ENCODE peak calls at places on chromosomes 13 and 19, in eight cellular contexts. One of them, this sample, is unnamed.

GRCh38 chr13:24899601-24900000 is 135.6 kb downstream of the RNF17 start:
- DNase-seq in HuH-7: no peak
- DNase-seq in activated T-cell treated with anti-CD3 and anti-CD28 coated beads for 48 hours: no peak
- DNase-seq in T-helper 2 cell treated with Interferon-gamma antibody and Interleukin-4, amounts not matched to agents 5 μg/mL and 100 μg/mL, for 36 hours: no peak
- DNase-seq in Ammon's horn: no peak
- DNase-seq in aorta: no peak
- DNase-seq in fibroblast of pulmonary artery: no peak
- DNase-seq in NCI-H1436 treated with DMSO at 0.1 percent for 48 hours: no peak
- DNase-seq in this sample: no peak

GRCh38 chr19:50794074-50794777 is 4.0 kb downstream of the ACP4 start:
- DNase-seq in HuH-7: no peak
- DNase-seq in activated T-cell treated with anti-CD3 and anti-CD28 coated beads for 48 hours: no peak
- DNase-seq in T-helper 2 cell treated with Interferon-gamma antibody and Interleukin-4, amounts not matched to agents 5 μg/mL and 100 μg/mL, for 36 hours: no peak
- DNase-seq in Ammon's horn: no peak
- DNase-seq in aorta: no peak
- DNase-seq in fibroblast of pulmonary artery: no peak
- DNase-seq in NCI-H1436 treated with DMSO at 0.1 percent for 48 hours: no peak
- DNase-seq in this sample: no peak

GRCh38 chr19:50361290-50362029 is 4.0 kb downstream of the NAPSA start:
- DNase-seq in HuH-7: no peak
- DNase-seq in activated T-cell treated with anti-CD3 and anti-CD28 coated beads for 48 hours: no peak
- DNase-seq in T-helper 2 cell treated with Interferon-gamma antibody and Interleukin-4, amounts not matched to agents 5 μg/mL and 100 μg/mL, for 36 hours: no peak
- DNase-seq in Ammon's horn: no peak
- DNase-seq in aorta: no peak
- DNase-seq in fibroblast of pulmonary artery: no peak
- DNase-seq in NCI-H1436 treated with DMSO at 0.1 percent for 48 hours: no peak
- DNase-seq in this sample: no peak

GRCh38 chr19:16435999-16436650 is 35.6 kb downstream of the EPS15L1 start:
- DNase-seq in HuH-7: no peak
- DNase-seq in activated T-cell treated with anti-CD3 and anti-CD28 coated beads for 48 hours: no peak
- DNase-seq in T-helper 2 cell treated with Interferon-gamma antibody and Interleukin-4, amounts not matched to agents 5 μg/mL and 100 μg/mL, for 36 hours: no peak
- DNase-seq in Ammon's horn: peak
- DNase-seq in aorta: no peak
- DNase-seq in fibroblast of pulmonary artery: peak
- DNase-seq in NCI-H1436 treated with DMSO at 0.1 percent for 48 hours: no peak
- DNase-seq in this sample: no peak

GRCh38 chr19:44303976-44304568 is 753 bp downstream of the ZNF235 start:
- DNase-seq in HuH-7: peak
- DNase-seq in activated T-cell treated with anti-CD3 and anti-CD28 coated beads for 48 hours: peak
- DNase-seq in T-helper 2 cell treated with Interferon-gamma antibody and Interleukin-4, amounts not matched to agents 5 μg/mL and 100 μg/mL, for 36 hours: no peak
- DNase-seq in Ammon's horn: no peak
- DNase-seq in aorta: no peak
- DNase-seq in fibroblast of pulmonary artery: no peak
- DNase-seq in NCI-H1436 treated with DMSO at 0.1 percent for 48 hours: no peak
- DNase-seq in this sample: no peak

GRCh38 chr13:101397742-101398141 is 18.6 kb downstream of the NALCN start:
- DNase-seq in HuH-7: no peak
- DNase-seq in activated T-cell treated with anti-CD3 and anti-CD28 coated beads for 48 hours: no peak
- DNase-seq in T-helper 2 cell treated with Interferon-gamma antibody and Interleukin-4, amounts not matched to agents 5 μg/mL and 100 μg/mL, for 36 hours: no peak
- DNase-seq in Ammon's horn: no peak
- DNase-seq in aorta: no peak
- DNase-seq in fibroblast of pulmonary artery: peak
- DNase-seq in NCI-H1436 treated with DMSO at 0.1 percent for 48 hours: no peak
- DNase-seq in this sample: peak

GRCh38 chr19:39759457-39760184 is 19.0 kb upstream of the LEUTX start:
- DNase-seq in HuH-7: no peak
- DNase-seq in activated T-cell treated with anti-CD3 and anti-CD28 coated beads for 48 hours: no peak
- DNase-seq in T-helper 2 cell treated with Interferon-gamma antibody and Interleukin-4, amounts not matched to agents 5 μg/mL and 100 μg/mL, for 36 hours: no peak
- DNase-seq in Ammon's horn: no peak
- DNase-seq in aorta: no peak
- DNase-seq in fibroblast of pulmonary artery: no peak
- DNase-seq in NCI-H1436 treated with DMSO at 0.1 percent for 48 hours: no peak
- DNase-seq in this sample: no peak

GRCh38 chr19:54105796-54106195 is 3.1 kb downstream of the NDUFA3 start:
- DNase-seq in HuH-7: no peak
- DNase-seq in activated T-cell treated with anti-CD3 and anti-CD28 coated beads for 48 hours: no peak
- DNase-seq in T-helper 2 cell treated with Interferon-gamma antibody and Interleukin-4, amounts not matched to agents 5 μg/mL and 100 μg/mL, for 36 hours: no peak
- DNase-seq in Ammon's horn: no peak
- DNase-seq in aorta: peak
- DNase-seq in fibroblast of pulmonary artery: no peak
- DNase-seq in NCI-H1436 treated with DMSO at 0.1 percent for 48 hours: no peak
- DNase-seq in this sample: no peak

GRCh38 chr19:28899703-28900102 is 313.2 kb downstream of the UQCRFS1 start:
- DNase-seq in HuH-7: no peak
- DNase-seq in activated T-cell treated with anti-CD3 and anti-CD28 coated beads for 48 hours: no peak
- DNase-seq in T-helper 2 cell treated with Interferon-gamma antibody and Interleukin-4, amounts not matched to agents 5 μg/mL and 100 μg/mL, for 36 hours: no peak
- DNase-seq in Ammon's horn: no peak
- DNase-seq in aorta: no peak
- DNase-seq in fibroblast of pulmonary artery: no peak
- DNase-seq in NCI-H1436 treated with DMSO at 0.1 percent for 48 hours: no peak
- DNase-seq in this sample: no peak

GRCh38 chr13:113582841-113583631 is 1.5 kb upstream of the TFDP1 start:
- DNase-seq in HuH-7: no peak
- DNase-seq in activated T-cell treated with anti-CD3 and anti-CD28 coated beads for 48 hours: no peak
- DNase-seq in T-helper 2 cell treated with Interferon-gamma antibody and Interleukin-4, amounts not matched to agents 5 μg/mL and 100 μg/mL, for 36 hours: no peak
- DNase-seq in Ammon's horn: peak
- DNase-seq in aorta: peak
- DNase-seq in fibroblast of pulmonary artery: no peak
- DNase-seq in NCI-H1436 treated with DMSO at 0.1 percent for 48 hours: no peak
- DNase-seq in this sample: no peak

GRCh38 chr13:110561335-110562033 is at the start of gene RAB20:
- DNase-seq in HuH-7: peak
- DNase-seq in activated T-cell treated with anti-CD3 and anti-CD28 coated beads for 48 hours: peak
- DNase-seq in T-helper 2 cell treated with Interferon-gamma antibody and Interleukin-4, amounts not matched to agents 5 μg/mL and 100 μg/mL, for 36 hours: peak
- DNase-seq in Ammon's horn: peak
- DNase-seq in aorta: peak
- DNase-seq in fibroblast of pulmonary artery: peak
- DNase-seq in NCI-H1436 treated with DMSO at 0.1 percent for 48 hours: no peak
- DNase-seq in this sample: peak

GRCh38 chr19:6229216-6229913 is 50.4 kb downstream of the MLLT1 start:
- DNase-seq in HuH-7: no peak
- DNase-seq in activated T-cell treated with anti-CD3 and anti-CD28 coated beads for 48 hours: no peak
- DNase-seq in T-helper 2 cell treated with Interferon-gamma antibody and Interleukin-4, amounts not matched to agents 5 μg/mL and 100 μg/mL, for 36 hours: no peak
- DNase-seq in Ammon's horn: no peak
- DNase-seq in aorta: peak
- DNase-seq in fibroblast of pulmonary artery: no peak
- DNase-seq in NCI-H1436 treated with DMSO at 0.1 percent for 48 hours: no peak
- DNase-seq in this sample: peak

This sample was measured in RWPE2.